ENCODE peak calls at places on chromosomes 6 and 20, in seven cellular contexts. One of them, this sample, is unnamed.
A peak's percentile ranks its signal among the peaks of the same experiment; 100 is the strongest.

GRCh38 chr6:30942338-30943060 is 1.7 kb downstream of the MUCL3 start:
- DNase-seq in PC-3: peak; percentile 96
- DNase-seq in OCI-LY7: no peak
- DNase-seq in neural progenitor cell: peak; percentile 97
- DNase-seq in SK-N-SH: peak; percentile 41
- DNase-seq in endothelial cell of umbilical vein: peak; percentile 56
- DNase-seq in IMR-90: peak; percentile 76
- DNase-seq in this sample: no peak

GRCh38 chr6:107563694-107564093 is 73.8 kb downstream of the SOBP start:
- DNase-seq in PC-3: no peak
- DNase-seq in OCI-LY7: no peak
- DNase-seq in neural progenitor cell: no peak
- DNase-seq in SK-N-SH: peak; percentile 47
- DNase-seq in endothelial cell of umbilical vein: no peak
- DNase-seq in IMR-90: no peak
- DNase-seq in this sample: no peak

GRCh38 chr6:162443101-162443500 is 284.5 kb downstream of the PRKN start:
- DNase-seq in PC-3: peak; percentile 54
- DNase-seq in OCI-LY7: no peak
- DNase-seq in neural progenitor cell: no peak
- DNase-seq in SK-N-SH: no peak
- DNase-seq in endothelial cell of umbilical vein: no peak
- DNase-seq in IMR-90: no peak
- DNase-seq in this sample: no peak

GRCh38 chr6:5135783-5136376 is 50.7 kb downstream of the PPP1R3G start:
- DNase-seq in PC-3: peak; percentile 56
- DNase-seq in OCI-LY7: peak; percentile 58
- DNase-seq in neural progenitor cell: peak; percentile 54
- DNase-seq in SK-N-SH: peak; percentile 53
- DNase-seq in endothelial cell of umbilical vein: peak; percentile 55
- DNase-seq in IMR-90: no peak
- DNase-seq in this sample: peak; percentile 76

GRCh38 chr20:18202966-18203365 is 65.3 kb downstream of the KAT14 start:
- DNase-seq in PC-3: no peak
- DNase-seq in OCI-LY7: no peak
- DNase-seq in neural progenitor cell: no peak
- DNase-seq in SK-N-SH: no peak
- DNase-seq in endothelial cell of umbilical vein: no peak
- DNase-seq in IMR-90: no peak
- DNase-seq in this sample: no peak

GRCh38 chr6:108268845-108269244 is 8.0 kb upstream of the SNX3 start:
- DNase-seq in PC-3: peak; percentile 33
- DNase-seq in OCI-LY7: no peak
- DNase-seq in neural progenitor cell: no peak
- DNase-seq in SK-N-SH: no peak
- DNase-seq in endothelial cell of umbilical vein: no peak
- DNase-seq in IMR-90: no peak
- DNase-seq in this sample: no peak

GRCh38 chr6:10205120-10205519 is 209.8 kb downstream of the TFAP2A start:
- DNase-seq in PC-3: peak; percentile 4
- DNase-seq in OCI-LY7: no peak
- DNase-seq in neural progenitor cell: no peak
- DNase-seq in SK-N-SH: no peak
- DNase-seq in endothelial cell of umbilical vein: no peak
- DNase-seq in IMR-90: no peak
- DNase-seq in this sample: no peak

GRCh38 chr6:37960139-37960935 is 140.8 kb downstream of the ZFAND3 start:
- DNase-seq in PC-3: peak; percentile 15
- DNase-seq in OCI-LY7: no peak
- DNase-seq in neural progenitor cell: no peak
- DNase-seq in SK-N-SH: no peak
- DNase-seq in endothelial cell of umbilical vein: no peak
- DNase-seq in IMR-90: no peak
- DNase-seq in this sample: no peak

GRCh38 chr20:2212457-2213005 is 83.3 kb upstream of the TGM3 start:
- DNase-seq in PC-3: no peak
- DNase-seq in OCI-LY7: no peak
- DNase-seq in neural progenitor cell: no peak
- DNase-seq in SK-N-SH: no peak
- DNase-seq in endothelial cell of umbilical vein: no peak
- DNase-seq in IMR-90: no peak
- DNase-seq in this sample: no peak

GRCh38 chr20:42150230-42150629 is 532.1 kb upstream of the CHD6 start:
- DNase-seq in PC-3: no peak
- DNase-seq in OCI-LY7: no peak
- DNase-seq in neural progenitor cell: no peak
- DNase-seq in SK-N-SH: peak; percentile 37
- DNase-seq in endothelial cell of umbilical vein: no peak
- DNase-seq in IMR-90: no peak
- DNase-seq in this sample: no peak

GRCh38 chr6:134577998-134578397 is 260.1 kb upstream of the SGK1 start:
- DNase-seq in PC-3: peak; percentile 12
- DNase-seq in OCI-LY7: no peak
- DNase-seq in neural progenitor cell: peak; percentile 6
- DNase-seq in SK-N-SH: no peak
- DNase-seq in endothelial cell of umbilical vein: peak; percentile 40
- DNase-seq in IMR-90: peak; percentile 59
- DNase-seq in this sample: no peak

GRCh38 chr6:7918403-7918802 is 7.8 kb upstream of the TXNDC5 start:
- DNase-seq in PC-3: no peak
- DNase-seq in OCI-LY7: no peak
- DNase-seq in neural progenitor cell: no peak
- DNase-seq in SK-N-SH: no peak
- DNase-seq in endothelial cell of umbilical vein: no peak
- DNase-seq in IMR-90: no peak
- DNase-seq in this sample: no peak
- H3K27ac ChIP-seq in PC-3: no peak overlapping the region
- H3K27ac ChIP-seq in OCI-LY7: peak overlapping the region; percentile 96
- H3K27ac ChIP-seq in neural progenitor cell: no peak overlapping the region
- H3K27ac ChIP-seq in SK-N-SH: no peak overlapping the region
- H3K27ac ChIP-seq in endothelial cell of umbilical vein: no peak overlapping the region
- H3K27ac ChIP-seq in IMR-90: no peak overlapping the region
- H3K27ac ChIP-seq in this sample: no peak overlapping the region

DNA sequence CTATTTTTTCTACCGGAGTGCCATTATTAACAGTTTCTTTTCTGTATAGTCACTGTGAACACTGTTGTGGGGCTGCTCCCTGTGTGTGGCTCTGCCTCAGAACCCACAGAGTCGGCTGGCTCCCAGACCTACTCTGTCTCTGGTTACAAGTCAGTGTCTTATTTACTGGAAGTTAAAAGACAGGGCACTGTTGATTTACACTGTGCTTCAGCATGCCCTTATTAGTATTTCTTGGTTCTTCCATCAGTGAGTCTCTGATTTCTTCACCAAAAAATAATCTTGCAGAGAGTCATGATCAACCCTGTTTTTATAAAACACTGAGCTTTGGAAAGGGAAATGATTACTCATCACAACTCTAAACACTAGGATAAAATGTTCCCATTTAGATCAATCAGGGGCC is 92.5 kb downstream of the UTRN start:
- DNase-seq in PC-3: no peak
- DNase-seq in OCI-LY7: no peak
- DNase-seq in neural progenitor cell: no peak
- DNase-seq in SK-N-SH: no peak
- DNase-seq in endothelial cell of umbilical vein: peak; percentile 67
- DNase-seq in IMR-90: peak; percentile 86
- DNase-seq in this sample: no peak
- H4K20me1 ChIP-seq in PC-3: peaks cover 4% of the 10 kb centered on the region
- H4K20me1 ChIP-seq in OCI-LY7: no peaks in the 10 kb centered on the region
- H4K20me1 ChIP-seq in neural progenitor cell: no peaks in the 10 kb centered on the region
- H4K20me1 ChIP-seq in SK-N-SH: no peaks in the 10 kb centered on the region
- H4K20me1 ChIP-seq in endothelial cell of umbilical vein: peaks cover 4% of the 10 kb centered on the region
- H4K20me1 ChIP-seq in IMR-90: no peaks in the 10 kb centered on the region
- H4K20me1 ChIP-seq in this sample: peaks cover 5% of the 10 kb centered on the region

GRCh38 chr6:119312875-119313338 is 36.7 kb downstream of the MAN1A1 start:
- DNase-seq in PC-3: no peak
- DNase-seq in OCI-LY7: no peak
- DNase-seq in neural progenitor cell: no peak
- DNase-seq in SK-N-SH: no peak
- DNase-seq in endothelial cell of umbilical vein: no peak
- DNase-seq in IMR-90: no peak
- DNase-seq in this sample: no peak
- H3K27ac ChIP-seq in PC-3: no peak overlapping the region
- H3K27ac ChIP-seq in OCI-LY7: no peak overlapping the region
- H3K27ac ChIP-seq in neural progenitor cell: no peak overlapping the region
- H3K27ac ChIP-seq in SK-N-SH: no peak overlapping the region
- H3K27ac ChIP-seq in endothelial cell of umbilical vein: no peak overlapping the region
- H3K27ac ChIP-seq in IMR-90: no peak overlapping the region
- H3K27ac ChIP-seq in this sample: no peak overlapping the region

DNA sequence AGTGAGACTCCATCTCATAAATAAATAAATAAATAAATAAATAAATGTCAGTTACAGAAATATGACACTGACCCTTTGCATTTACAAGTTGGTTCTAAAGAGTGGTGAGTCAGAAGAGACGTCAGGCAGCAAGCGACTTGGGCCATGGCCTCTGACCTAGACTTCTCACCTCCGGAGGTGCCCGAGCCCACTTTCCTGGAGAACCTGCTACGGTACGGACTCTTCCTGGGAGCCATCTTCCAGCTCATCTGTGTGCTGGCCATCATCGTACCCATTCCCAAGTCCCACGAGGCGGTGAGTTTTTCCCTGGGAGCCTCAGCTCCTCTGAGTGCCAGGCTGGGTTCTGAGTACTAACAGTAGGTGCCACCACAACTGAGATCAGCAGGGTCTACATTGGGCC is 11.7 kb downstream of the MANBAL start:
- DNase-seq in PC-3: no peak
- DNase-seq in OCI-LY7: no peak
- DNase-seq in neural progenitor cell: no peak
- DNase-seq in SK-N-SH: no peak
- DNase-seq in endothelial cell of umbilical vein: no peak
- DNase-seq in IMR-90: no peak
- DNase-seq in this sample: no peak
- H4K20me1 ChIP-seq in PC-3: no peaks in the 10 kb centered on the region
- H4K20me1 ChIP-seq in OCI-LY7: no peaks in the 10 kb centered on the region
- H4K20me1 ChIP-seq in neural progenitor cell: peaks cover 7% of the 10 kb centered on the region
- H4K20me1 ChIP-seq in SK-N-SH: no peaks in the 10 kb centered on the region
- H4K20me1 ChIP-seq in endothelial cell of umbilical vein: peaks cover 2% of the 10 kb centered on the region
- H4K20me1 ChIP-seq in IMR-90: peaks cover 20% of the 10 kb centered on the region
- H4K20me1 ChIP-seq in this sample: no peaks in the 10 kb centered on the region

GRCh38 chr6:130973521-130974277 is 89.3 kb downstream of the EPB41L2 start:
- DNase-seq in PC-3: no peak
- DNase-seq in OCI-LY7: no peak
- DNase-seq in neural progenitor cell: no peak
- DNase-seq in SK-N-SH: no peak
- DNase-seq in endothelial cell of umbilical vein: no peak
- DNase-seq in IMR-90: no peak
- DNase-seq in this sample: no peak
- H3K27ac ChIP-seq in PC-3: no peak overlapping the region
- H3K27ac ChIP-seq in OCI-LY7: no peak overlapping the region
- H3K27ac ChIP-seq in neural progenitor cell: no peak overlapping the region
- H3K27ac ChIP-seq in SK-N-SH: no peak overlapping the region
- H3K27ac ChIP-seq in endothelial cell of umbilical vein: no peak overlapping the region
- H3K27ac ChIP-seq in IMR-90: no peak overlapping the region
- H3K27ac ChIP-seq in this sample: no peak overlapping the region

This sample was measured in Karpas-422.